ENCODE peak calls at places on chromosomes 4 and X, in five cellular contexts. H is thoracic aorta; N is NT2/D1; J is GM23338; F is stimulated activated CD4-positive, alpha-beta T cell treated with anti-CD3 and anti-CD28 coated beads, Interleukin-1b, Interleukin-23, amount 100 ng/mL, for 24 hours. X is an unnamed sample.

GRCh38 chr4:150178161-150178560 is 99.9 kb downstream of the DCLK2 start:
- DNase-seq in H (no peak), N (no peak), J (no peak), F (no peak), X (no peak)

GRCh38 chr4:139815646-139816601 is 150.3 kb downstream of the MGST2 start:
- DNase-seq in H (peak), N (peak), J (peak), F (no peak), X (no peak)

GRCh38 chr4:153025402-153025801 is 89.3 kb downstream of the FHDC1 start:
- DNase-seq in H (no peak), N (no peak), J (no peak), F (no peak), X (no peak)

GRCh38 chr4:112514079-112514448 is 1.9 kb downstream of the NEUROG2 start:
- DNase-seq in H (no peak), N (no peak), J (peak), F (no peak), X (no peak)

GRCh38 chrX:65451663-65452062 is 82.9 kb downstream of the LAS1L start:
- DNase-seq in H (no peak), N (peak), J (peak), F (no peak), X (peak)

GRCh38 chr4:41257257-41257900 is 651 bp downstream of the UCHL1 start:
- DNase-seq in H (peak), N (no peak), J (peak), F (no peak), X (peak)

GRCh38 chr4:187256897-187257296 is 533.2 kb upstream of the FAT1 start:
- DNase-seq in H (no peak), N (no peak), J (no peak), F (no peak), X (no peak)

GRCh38 chr4:173805884-173806283 is 275.9 kb upstream of the HAND2 start:
- DNase-seq in H (no peak), N (no peak), J (no peak), F (no peak), X (no peak)

GRCh38 chrX:17828156-17828555 is 32.9 kb downstream of the RAI2 start:
- DNase-seq in H (no peak), N (no peak), J (no peak), F (no peak), X (no peak)

X was measured in GM12892.